ENCODE peak calls at places on chromosomes 5 and 9, in nine cellular contexts. O is colonic mucosa, F is IMR-90, D is HCT116, G is adrenal gland, Q is Caco-2, H is sigmoid colon, N is HepG2, E is GM23248. Z is an unnamed sample. For H3K4me1 and H3K36me3, the result is how much of the 10 kb centered on the place peaks cover.

GRCh38 chr5:14834062-14834461 is 37.5 kb downstream of the ANKH start:
- DNase-seq in G (no peak), Q (no peak), D (no peak), F (no peak), H (no peak), O (no peak), N (no peak), E (no peak), Z (no peak)

GRCh38 chr9:137404971-137405584 is 17.9 kb downstream of the EXD3 start:
- DNase-seq in G (no peak), F (no peak), N (no peak), H (no peak), Q (no peak), D (no peak), O (no peak), E (no peak), Z (no peak)

GRCh38 chr9:109903515-109904138 is 123.6 kb downstream of the PALM2AKAP2 start:
- DNase-seq in O (peak), Q (peak), N (peak), H (peak), D (peak), G (peak), F (peak), E (peak), Z (peak)

GRCh38 chr9:69455311-69455710 is 130.3 kb downstream of the ENTREP1 start:
- DNase-seq in Q (no peak), H (no peak), E (no peak), F (no peak), D (no peak), O (no peak), G (no peak), N (no peak), Z (no peak)

GRCh38 chr5:63963080-63963735 is 963 bp upstream of the HTR1A start:
- DNase-seq in E (peak), O (peak), F (peak), H (no peak), D (peak), G (peak), Q (peak), N (peak), Z (peak)

GRCh38 chr9:132142883-132143282 is 19.0 kb upstream of the NTNG2 start:
- DNase-seq in N (no peak), D (no peak), O (no peak), F (no peak), H (no peak), E (no peak), G (no peak), Q (no peak), Z (no peak)

GRCh38 chr5:68593211-68593701 is 377.7 kb downstream of the PIK3R1 start:
- DNase-seq in H (no peak), O (no peak), D (no peak), E (no peak), G (no peak), F (no peak), Q (no peak), N (no peak), Z (no peak)

GRCh38 chr5:134846641-134846960 is 833 bp downstream of the C5orf24 start:
- DNase-seq in O (no peak), D (no peak), N (peak), Q (no peak), F (no peak), G (no peak), H (no peak), E (peak), Z (peak)

GRCh38 chr5:180401236-180401907 is 48.2 kb upstream of the GFPT2 start:
- DNase-seq in O (no peak), F (no peak), E (no peak), D (no peak), N (no peak), G (no peak), Q (no peak), H (no peak), Z (no peak)

GRCh38 chr5:95533106-95533505 is 21.7 kb downstream of the SKIC3 start:
- DNase-seq in Q (no peak), D (no peak), H (no peak), E (peak), O (no peak), G (no peak), N (no peak), F (no peak), Z (peak)

GRCh38 chr5:135243194-135244191 is 155.5 kb downstream of the MACROH2A1 start:
- DNase-seq in D (no peak), Q (no peak), H (peak), N (peak), E (no peak), O (peak), F (no peak), G (peak), Z (no peak)

GRCh38 chr5:96816430-96816939 is 8.7 kb upstream of the ERAP1 start:
- DNase-seq in H (no peak), D (no peak), O (no peak), Q (no peak), G (no peak), E (no peak), F (no peak), N (no peak), Z (no peak)

GRCh38 chr5:82320971-82321370 is 42.8 kb upstream of the RPS23 start:
- DNase-seq in E (peak), Q (no peak), H (no peak), F (no peak), N (no peak), G (no peak), D (no peak), O (no peak), Z (no peak)

GRCh38 chr5:76314643-76315042 is 88.4 kb upstream of the IQGAP2 start:
- DNase-seq in N (peak), D (no peak), O (no peak), Q (no peak), G (no peak), F (no peak), E (no peak), H (no peak), Z (no peak)

GRCh38 chr5:153974131-153974812 is 64.4 kb downstream of the FAM114A2 start:
- DNase-seq in G (peak), H (no peak), D (peak), F (peak), N (peak), Q (peak), O (no peak), E (peak), Z (peak)

GRCh38 chr5:116947691-116948528 is 373.3 kb upstream of the SEMA6A start:
- DNase-seq in F (no peak), H (no peak), O (peak), E (peak), G (peak), N (peak), D (peak), Q (peak), Z (peak)

GRCh38 chr9:3517377-3518048 is 8.3 kb downstream of the RFX3 start:
- DNase-seq in O (no peak), G (no peak), F (no peak), D (no peak), N (no peak), H (no peak), Q (no peak), E (no peak), Z (no peak)

GRCh38 chr5:74538206-74538661 is 102.3 kb downstream of the ENC1 start:
- DNase-seq in H (peak), O (peak), G (peak), Q (peak), N (peak), E (peak), D (no peak), F (peak), Z (no peak)

GRCh38 chr9:78439192-78439865 is 142.4 kb downstream of the PSAT1 start:
- DNase-seq in H (peak), O (peak), F (peak), N (peak), G (peak), D (peak), E (peak), Q (peak), Z (peak)

GRCh38 chr9:33880562-33881089 is 63.7 kb downstream of the UBE2R2 start:
- DNase-seq in H (no peak), G (no peak), F (no peak), E (no peak), D (no peak), Q (no peak), N (no peak), O (no peak), Z (no peak)

GRCh38 chr5:65790371-65791163 is 68.6 kb downstream of the NLN start:
- DNase-seq in N (no peak), D (no peak), O (no peak), G (no peak), E (no peak), F (no peak), Q (no peak), H (no peak), Z (no peak)

GRCh38 chr5:71932131-71932635 is 175.1 kb upstream of the MAP1B start:
- DNase-seq in E (peak), Q (no peak), N (peak), G (no peak), H (no peak), O (no peak), F (peak), D (peak), Z (no peak)

GRCh38 chr5:112886975-112887374 is 25.9 kb downstream of the SRP19 start:
- DNase-seq in G (no peak), N (no peak), O (no peak), E (no peak), Q (no peak), D (no peak), H (no peak), F (no peak), Z (no peak)

GRCh38 chr9:14312721-14313377 is 1.1 kb downstream of the NFIB start:
- DNase-seq in Q (peak), E (peak), F (no peak), H (peak), G (peak), O (peak), N (no peak), D (no peak), Z (peak)

GRCh38 chr5:175047048-175047447 is 322.7 kb downstream of the MSX2 start:
- DNase-seq in O (no peak), E (no peak), H (no peak), N (no peak), F (no peak), D (no peak), Q (no peak), G (no peak), Z (no peak)

GRCh38 chr5:5497132-5497748 is 74.8 kb downstream of the ICE1 start:
- DNase-seq in N (peak), F (peak), D (peak), O (peak), E (peak), Q (peak), H (peak), G (peak), Z (peak)

GRCh38 chr5:677131-678101 is 15.7 kb downstream of the TPPP start:
- DNase-seq in O (peak), G (peak), F (no peak), Q (no peak), E (no peak), H (peak), N (no peak), D (no peak), Z (no peak)

GRCh38 chr9:99296375-99296951 is 74.4 kb downstream of the SEC61B start:
- DNase-seq in D (no peak), E (peak), Q (no peak), N (no peak), O (no peak), H (peak), G (no peak), F (no peak), Z (no peak)

GRCh38 chr5:23274156-23274555 is 233.3 kb upstream of the PRDM9 start:
- DNase-seq in G (no peak), D (no peak), N (no peak), E (no peak), O (no peak), F (no peak), Q (no peak), H (no peak), Z (no peak)

GRCh38 chr5:75192804-75193203 is 43.9 kb downstream of the ANKRD31 start:
- DNase-seq in Q (no peak), O (no peak), G (no peak), F (no peak), H (no peak), N (no peak), D (no peak), E (no peak), Z (no peak)

GRCh38 chr9:86655147-86655546 is 292.2 kb downstream of the GAS1 start:
- DNase-seq in F (peak), E (peak), H (no peak), N (no peak), O (no peak), D (no peak), Q (no peak), G (no peak), Z (no peak)

GRCh38 chr5:140357731-140358093 is 2.3 kb upstream of the SLC4A9 start:
- DNase-seq in F (peak), N (peak), E (peak), Q (peak), D (peak), H (peak), G (peak), O (peak), Z (peak)

GRCh38 chr9:3893519-3893918 is 367.7 kb upstream of the RFX3 start:
- DNase-seq in Q (peak), E (no peak), G (no peak), F (no peak), N (no peak), D (no peak), O (no peak), H (no peak), Z (no peak)

GRCh38 chr5:128199104-128199503 is 115.5 kb downstream of the SLC12A2 start:
- DNase-seq in H (no peak), N (no peak), O (no peak), F (peak), D (peak), G (no peak), E (no peak), Q (peak), Z (no peak)

GRCh38 chr9:26955921-26956886 is at the start of gene IFT74:
- DNase-seq in F (peak), Q (peak), D (peak), N (peak), H (peak), G (peak), E (peak), O (peak), Z (peak)
- H3K4me3 ChIP-seq in F (peak), Q (peak), D (peak), N (peak), H (peak), G (no peak), E (peak), O (peak), Z (peak)

GRCh38 chr9:83330207-83331196 is 207.7 kb downstream of the FRMD3 start:
- DNase-seq in G (no peak), Q (no peak), O (no peak), F (no peak), E (peak), D (no peak), N (peak), H (no peak), Z (no peak)
- H3K4me1 ChIP-seq in G (under half), Q (under half), O (under half), F (under half), E (under half), D (under half), N (under half), H (under half), Z (under half)

DNA sequence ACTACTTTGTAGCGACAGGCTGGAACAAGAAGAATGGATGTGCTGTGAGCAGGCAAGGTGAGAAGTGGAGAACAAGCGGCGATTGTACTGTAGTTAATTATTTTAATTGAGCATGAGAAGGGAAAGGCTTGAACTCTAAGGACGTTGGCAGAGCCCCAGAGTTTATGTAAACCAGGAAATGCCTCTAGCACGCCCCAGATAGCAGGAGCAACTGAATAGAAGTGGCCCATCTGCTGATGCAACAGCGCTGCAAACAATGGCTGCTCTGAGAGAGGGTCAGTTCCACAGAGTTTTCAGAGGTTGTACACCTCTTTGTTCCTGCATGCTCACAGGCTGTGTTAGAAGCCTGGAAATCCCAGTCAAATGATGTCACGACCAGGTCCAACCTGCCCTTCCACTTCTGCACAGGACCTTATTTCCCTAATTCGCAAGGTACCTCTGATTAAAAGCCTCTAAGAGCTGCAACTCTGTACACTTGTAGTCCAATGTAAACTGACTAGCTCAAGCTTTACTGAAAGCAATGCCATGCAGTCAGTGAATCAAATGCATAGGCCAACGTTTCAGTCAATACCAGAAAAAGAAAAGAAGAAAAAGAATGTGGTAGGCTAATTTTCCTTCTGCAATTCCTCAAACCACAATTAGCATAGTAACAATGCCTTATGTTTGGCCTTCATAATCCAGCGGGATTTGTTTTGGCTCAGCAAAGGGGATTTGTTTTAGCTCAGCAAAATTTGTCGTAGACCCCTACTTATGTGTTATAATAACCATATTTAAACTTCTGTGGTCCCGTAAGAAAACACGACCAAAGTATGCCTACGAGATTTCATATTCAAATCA is 119.6 kb upstream of the RETREG1 start:
- DNase-seq in E (peak), D (peak), F (peak), Q (peak), O (peak), N (peak), G (no peak), H (no peak), Z (peak)
- H3K36me3 ChIP-seq in E (under half), D (under half), F (under half), Q (under half), O (under half), N (under half), G (under half), H (under half), Z (under half)

DNA sequence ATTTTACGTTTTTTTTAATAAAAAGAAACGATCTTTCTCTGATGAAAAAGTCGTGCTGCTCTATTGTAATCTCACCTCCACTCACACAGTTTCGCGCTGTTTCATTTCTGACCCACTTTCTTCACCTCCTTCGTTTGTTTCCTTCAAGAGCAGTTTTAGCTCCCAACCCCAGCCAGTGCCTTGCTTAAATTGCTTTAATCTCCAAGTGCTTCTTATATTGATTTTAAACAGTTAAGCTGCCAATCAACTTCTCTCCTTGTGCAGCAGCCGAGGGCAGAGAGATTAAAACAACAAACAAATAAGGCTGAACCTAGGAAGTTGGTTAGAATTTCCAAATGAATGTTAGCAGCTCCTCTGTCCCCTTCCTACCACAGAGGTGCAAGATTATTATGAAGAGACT is 132.5 kb upstream of the ASTN2 start:
- DNase-seq in O (no peak), G (no peak), Q (no peak), E (no peak), H (no peak), N (no peak), D (no peak), F (no peak), Z (no peak)
- H3K4me3 ChIP-seq in O (no peak), G (no peak), Q (no peak), E (no peak), H (no peak), N (no peak), D (no peak), F (no peak), Z (no peak)

GRCh38 chr9:16258708-16259107 is 611.8 kb downstream of the BNC2 start:
- DNase-seq in G (no peak), F (no peak), H (no peak), O (no peak), Q (no peak), D (no peak), N (no peak), E (no peak), Z (no peak)
- H3K4me1 ChIP-seq in G (under half), F (under half), H (under half), O (under half), Q (under half), D (under half), N (under half), E (under half), Z (under half)

DNA sequence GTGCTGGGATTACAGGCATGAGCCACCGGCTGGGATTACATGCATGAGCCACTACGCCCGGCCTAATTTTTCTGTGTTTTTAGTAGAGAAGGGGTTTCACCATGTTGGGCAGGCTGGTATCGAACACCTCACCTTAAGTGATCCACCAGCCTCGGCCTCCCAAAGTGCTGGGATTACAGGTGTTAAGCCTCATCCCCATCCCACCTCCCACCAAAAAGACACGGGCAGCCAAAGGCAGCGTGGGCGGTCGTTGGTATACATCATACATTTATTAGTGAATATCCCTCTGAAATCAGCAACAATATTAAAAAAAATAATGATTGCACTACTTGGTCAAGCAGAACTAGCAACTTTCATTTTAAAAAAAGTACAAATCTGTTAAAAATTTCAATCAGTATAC is 10.7 kb downstream of the RNF44 start:
- DNase-seq in E (no peak), N (no peak), F (no peak), D (no peak), Q (no peak), H (no peak), O (no peak), G (no peak), Z (no peak)
- H3K36me3 ChIP-seq in E (under half), N (under half), F (under half), D (under half), Q (under half), H (under half), O (under half), G (under half), Z (under half)

GRCh38 chr9:35538361-35539234 is 48.7 kb downstream of the RUSC2 start:
- DNase-seq in Q (no peak), H (peak), F (peak), N (no peak), O (peak), E (peak), D (no peak), G (peak), Z (no peak)
- H3K4me3 ChIP-seq in Q (no peak), H (peak), F (peak), N (no peak), O (peak), E (peak), D (no peak), G (no peak), Z (no peak)